ENCODE peak calls at places on chromosome 17, in eight cellular contexts. E, Z, H, R, M, Y, O and J are unnamed samples.

GRCh38 chr17:18235743-18236256 is 10.4 kb downstream of the LLGL1 start:
- DNase-seq in E (no peak), Z (no peak), H (no peak), R (no peak), M (no peak), Y (peak), O (no peak), J (no peak)

GRCh38 chr17:34598161-34598776 is 18.9 kb downstream of the TMEM132E start:
- DNase-seq in E (no peak), Z (no peak), H (no peak), R (no peak), M (no peak), Y (no peak), O (no peak), J (no peak)

GRCh38 chr17:44916781-44917241 is 1.5 kb upstream of the GFAP start:
- DNase-seq in E (no peak), Z (no peak), H (no peak), R (no peak), M (peak), Y (no peak), O (no peak), J (peak)

GRCh38 chr17:48317732-48318131 is 112.3 kb downstream of the SKAP1 start:
- DNase-seq in E (no peak), Z (no peak), H (no peak), R (no peak), M (no peak), Y (no peak), O (no peak), J (no peak)

GRCh38 chr17:77456951-77457548 is 316.3 kb downstream of the SEC14L1 start:
- DNase-seq in E (no peak), Z (no peak), H (no peak), R (no peak), M (no peak), Y (no peak), O (no peak), J (no peak)

GRCh38 chr17:76086384-76086783 is 7.4 kb downstream of the ZACN start:
- DNase-seq in E (no peak), Z (no peak), H (no peak), R (no peak), M (no peak), Y (no peak), O (no peak), J (no peak)

GRCh38 chr17:4147751-4148310 is 4.8 kb downstream of the CYB5D2 start:
- DNase-seq in E (no peak), Z (no peak), H (no peak), R (no peak), M (no peak), Y (no peak), O (no peak), J (no peak)

GRCh38 chr17:2058521-2059124 is 3.7 kb downstream of the HIC1 start:
- DNase-seq in E (peak), Z (no peak), H (peak), R (no peak), M (no peak), Y (no peak), O (peak), J (no peak)

GRCh38 chr17:28967240-28968135 is 16.2 kb upstream of the PHF12 start:
- DNase-seq in E (no peak), Z (no peak), H (no peak), R (no peak), M (no peak), Y (no peak), O (peak), J (no peak)

GRCh38 chr17:57832711-57833596 is 16.9 kb downstream of the MRPS23 start:
- DNase-seq in E (peak), Z (no peak), H (peak), R (peak), M (peak), Y (peak), O (peak), J (no peak)

GRCh38 chr17:27824745-27825144 is 24.4 kb upstream of the NOS2 start:
- DNase-seq in E (peak), Z (no peak), H (no peak), R (no peak), M (no peak), Y (no peak), O (no peak), J (no peak)

GRCh38 chr17:34173221-34173620 is 81.9 kb upstream of the CCL2 start:
- DNase-seq in E (no peak), Z (peak), H (no peak), R (no peak), M (no peak), Y (no peak), O (no peak), J (no peak)

GRCh38 chr17:17493986-17494466 is 2.2 kb downstream of the RASD1 start:
- DNase-seq in E (no peak), Z (no peak), H (no peak), R (no peak), M (no peak), Y (no peak), O (no peak), J (no peak)

GRCh38 chr17:14827394-14827793 is 437.7 kb downstream of the PMP22 start:
- DNase-seq in E (no peak), Z (no peak), H (no peak), R (no peak), M (no peak), Y (no peak), O (no peak), J (no peak)

GRCh38 chr17:47244697-47245096 is 8.9 kb upstream of the ITGB3 start:
- DNase-seq in E (no peak), Z (no peak), H (no peak), R (no peak), M (no peak), Y (no peak), O (no peak), J (no peak)

GRCh38 chr17:48566717-48567116 is 11.4 kb downstream of the HOXB4 start:
- DNase-seq in E (no peak), Z (no peak), H (no peak), R (no peak), M (no peak), Y (no peak), O (no peak), J (no peak)

GRCh38 chr17:44502598-44503079 is 567 bp downstream of the GPATCH8 start:
- DNase-seq in E (peak), Z (no peak), H (peak), R (no peak), M (peak), Y (no peak), O (no peak), J (no peak)

GRCh38 chr17:5694507-5694906 is 110.2 kb upstream of the NLRP1 start:
- DNase-seq in E (no peak), Z (no peak), H (peak), R (no peak), M (no peak), Y (no peak), O (no peak), J (no peak)

GRCh38 chr17:57747221-57748017 is 2.3 kb upstream of the CCDC182 start:
- DNase-seq in E (peak), Z (peak), H (peak), R (peak), M (peak), Y (no peak), O (peak), J (peak)

GRCh38 chr17:40316571-40317344 is 7.8 kb downstream of the RARA start:
- DNase-seq in E (no peak), Z (no peak), H (peak), R (no peak), M (peak), Y (no peak), O (peak), J (peak)

GRCh38 chr17:82914375-82914774 is 74.6 kb upstream of the ZNF750 start:
- DNase-seq in E (no peak), Z (no peak), H (no peak), R (no peak), M (no peak), Y (no peak), O (no peak), J (no peak)

GRCh38 chr17:45995617-45996270 is 3.3 kb upstream of the STH start:
- DNase-seq in E (no peak), Z (no peak), H (no peak), R (no peak), M (no peak), Y (no peak), O (no peak), J (no peak)

GRCh38 chr17:47009759-47010594 is 30.9 kb upstream of the RPRML start:
- DNase-seq in E (no peak), Z (no peak), H (no peak), R (no peak), M (no peak), Y (no peak), O (no peak), J (peak)

GRCh38 chr17:55751720-55752250 is 934 bp downstream of the PCTP start:
- DNase-seq in E (no peak), Z (no peak), H (no peak), R (peak), M (no peak), Y (no peak), O (no peak), J (no peak)

GRCh38 chr17:66018786-66019185 is 173.1 kb downstream of the CEP112 start:
- DNase-seq in E (no peak), Z (no peak), H (no peak), R (no peak), M (no peak), Y (no peak), O (no peak), J (no peak)

GRCh38 chr17:18009609-18010420 is 29.2 kb downstream of the ATPAF2 start:
- DNase-seq in E (no peak), Z (no peak), H (no peak), R (no peak), M (no peak), Y (no peak), O (no peak), J (no peak)